ENCODE peak calls at places on chromosomes 7 and 10, in six cellular contexts. One of them, this sample, is unnamed.

GRCh38 chr10:116873134-116873533 is 23.8 kb downstream of the ENO4 start:
- DNase-seq in H1: no peak
- DNase-seq in H9: no peak
- DNase-seq in neuronal stem cell: no peak
- DNase-seq in trophoblast cell: no peak
- DNase-seq in mesenchymal stem cell: no peak
- DNase-seq in this sample: no peak

GRCh38 chr7:151058766-151059361 is 525 bp upstream of the SLC4A2 start:
- DNase-seq in H1: peak
- DNase-seq in H9: peak
- DNase-seq in neuronal stem cell: no peak
- DNase-seq in trophoblast cell: peak
- DNase-seq in mesenchymal stem cell: peak
- DNase-seq in this sample: no peak

GRCh38 chr10:95266674-95267095 is 24.1 kb downstream of the PDLIM1 start:
- DNase-seq in H1: no peak
- DNase-seq in H9: no peak
- DNase-seq in neuronal stem cell: peak
- DNase-seq in trophoblast cell: peak
- DNase-seq in mesenchymal stem cell: peak
- DNase-seq in this sample: peak

GRCh38 chr7:38453187-38453586 is 178.0 kb downstream of the AMPH start:
- DNase-seq in H1: no peak
- DNase-seq in H9: no peak
- DNase-seq in neuronal stem cell: no peak
- DNase-seq in trophoblast cell: no peak
- DNase-seq in mesenchymal stem cell: no peak
- DNase-seq in this sample: peak

GRCh38 chr10:72886596-72887522 is 6.7 kb upstream of the OIT3 start:
- DNase-seq in H1: peak
- DNase-seq in H9: peak
- DNase-seq in neuronal stem cell: no peak
- DNase-seq in trophoblast cell: no peak
- DNase-seq in mesenchymal stem cell: no peak
- DNase-seq in this sample: peak

GRCh38 chr10:25114036-25114411 is 60.8 kb upstream of the GPR158 start:
- DNase-seq in H1: no peak
- DNase-seq in H9: no peak
- DNase-seq in neuronal stem cell: no peak
- DNase-seq in trophoblast cell: no peak
- DNase-seq in mesenchymal stem cell: no peak
- DNase-seq in this sample: no peak

GRCh38 chr10:103871006-103871405 is 15.6 kb upstream of the SH3PXD2A start:
- DNase-seq in H1: no peak
- DNase-seq in H9: no peak
- DNase-seq in neuronal stem cell: no peak
- DNase-seq in trophoblast cell: peak
- DNase-seq in mesenchymal stem cell: no peak
- DNase-seq in this sample: no peak

GRCh38 chr7:107996072-107996824 is 6.7 kb downstream of the LAMB1 start:
- DNase-seq in H1: no peak
- DNase-seq in H9: no peak
- DNase-seq in neuronal stem cell: no peak
- DNase-seq in trophoblast cell: no peak
- DNase-seq in mesenchymal stem cell: peak
- DNase-seq in this sample: peak

GRCh38 chr7:158463317-158463716 is 124.3 kb downstream of the PTPRN2 start:
- DNase-seq in H1: no peak
- DNase-seq in H9: no peak
- DNase-seq in neuronal stem cell: no peak
- DNase-seq in trophoblast cell: no peak
- DNase-seq in mesenchymal stem cell: no peak
- DNase-seq in this sample: no peak

GRCh38 chr10:28241766-28242399 is 61.0 kb downstream of the MPP7 start:
- DNase-seq in H1: no peak
- DNase-seq in H9: no peak
- DNase-seq in neuronal stem cell: peak
- DNase-seq in trophoblast cell: peak
- DNase-seq in mesenchymal stem cell: peak
- DNase-seq in this sample: peak

GRCh38 chr10:44924261-44925040 is 13.3 kb downstream of the TMEM72 start:
- DNase-seq in H1: no peak
- DNase-seq in H9: no peak
- DNase-seq in neuronal stem cell: no peak
- DNase-seq in trophoblast cell: no peak
- DNase-seq in mesenchymal stem cell: no peak
- DNase-seq in this sample: no peak

GRCh38 chr10:3622845-3623621 is 162.0 kb downstream of the KLF6 start:
- DNase-seq in H1: no peak
- DNase-seq in H9: no peak
- DNase-seq in neuronal stem cell: no peak
- DNase-seq in trophoblast cell: peak
- DNase-seq in mesenchymal stem cell: peak
- DNase-seq in this sample: peak

GRCh38 chr10:126075009-126075408 is 178.6 kb downstream of the FANK1 start:
- DNase-seq in H1: no peak
- DNase-seq in H9: no peak
- DNase-seq in neuronal stem cell: no peak
- DNase-seq in trophoblast cell: peak
- DNase-seq in mesenchymal stem cell: no peak
- DNase-seq in this sample: no peak

GRCh38 chr10:126979311-126979710 is 74.1 kb downstream of the DOCK1 start:
- DNase-seq in H1: no peak
- DNase-seq in H9: no peak
- DNase-seq in neuronal stem cell: no peak
- DNase-seq in trophoblast cell: peak
- DNase-seq in mesenchymal stem cell: no peak
- DNase-seq in this sample: no peak

GRCh38 chr7:129684777-129685176 is 73.3 kb downstream of the NRF1 start:
- DNase-seq in H1: no peak
- DNase-seq in H9: no peak
- DNase-seq in neuronal stem cell: no peak
- DNase-seq in trophoblast cell: peak
- DNase-seq in mesenchymal stem cell: no peak
- DNase-seq in this sample: no peak

GRCh38 chr7:126424985-126425384 is 827.8 kb downstream of the GRM8 start:
- DNase-seq in H1: no peak
- DNase-seq in H9: no peak
- DNase-seq in neuronal stem cell: no peak
- DNase-seq in trophoblast cell: no peak
- DNase-seq in mesenchymal stem cell: no peak
- DNase-seq in this sample: no peak

GRCh38 chr7:468681-469590 is 50.7 kb downstream of the PDGFA start:
- DNase-seq in H1: no peak
- DNase-seq in H9: no peak
- DNase-seq in neuronal stem cell: no peak
- DNase-seq in trophoblast cell: no peak
- DNase-seq in mesenchymal stem cell: peak
- DNase-seq in this sample: peak

GRCh38 chr10:121530481-121531075 is 67.7 kb downstream of the FGFR2 start:
- DNase-seq in H1: no peak
- DNase-seq in H9: no peak
- DNase-seq in neuronal stem cell: no peak
- DNase-seq in trophoblast cell: no peak
- DNase-seq in mesenchymal stem cell: no peak
- DNase-seq in this sample: no peak

GRCh38 chr10:102117391-102118159 is 2.6 kb downstream of the LDB1 start:
- DNase-seq in H1: peak
- DNase-seq in H9: peak
- DNase-seq in neuronal stem cell: peak
- DNase-seq in trophoblast cell: no peak
- DNase-seq in mesenchymal stem cell: peak
- DNase-seq in this sample: peak

GRCh38 chr10:14757394-14757793 is 17.3 kb downstream of the FAM107B start:
- DNase-seq in H1: no peak
- DNase-seq in H9: no peak
- DNase-seq in neuronal stem cell: no peak
- DNase-seq in trophoblast cell: peak
- DNase-seq in mesenchymal stem cell: no peak
- DNase-seq in this sample: no peak

GRCh38 chr10:44312401-44312800 is 72.5 kb downstream of the CXCL12 start:
- DNase-seq in H1: no peak
- DNase-seq in H9: no peak
- DNase-seq in neuronal stem cell: no peak
- DNase-seq in trophoblast cell: no peak
- DNase-seq in mesenchymal stem cell: no peak
- DNase-seq in this sample: no peak

GRCh38 chr7:130669051-130669700 is 628 bp upstream of the COPG2 start:
- DNase-seq in H1: no peak
- DNase-seq in H9: no peak
- DNase-seq in neuronal stem cell: no peak
- DNase-seq in trophoblast cell: no peak
- DNase-seq in mesenchymal stem cell: no peak
- DNase-seq in this sample: peak

GRCh38 chr10:26407406-26407969 is 30.7 kb upstream of the APBB1IP start:
- DNase-seq in H1: no peak
- DNase-seq in H9: no peak
- DNase-seq in neuronal stem cell: no peak
- DNase-seq in trophoblast cell: peak
- DNase-seq in mesenchymal stem cell: peak
- DNase-seq in this sample: no peak

GRCh38 chr10:77977975-77978759 is 51.1 kb downstream of the POLR3A start:
- DNase-seq in H1: no peak
- DNase-seq in H9: no peak
- DNase-seq in neuronal stem cell: no peak
- DNase-seq in trophoblast cell: no peak
- DNase-seq in mesenchymal stem cell: no peak
- DNase-seq in this sample: no peak

GRCh38 chr10:6465854-6466524 is 114.1 kb downstream of the PRKCQ start:
- DNase-seq in H1: no peak
- DNase-seq in H9: no peak
- DNase-seq in neuronal stem cell: no peak
- DNase-seq in trophoblast cell: no peak
- DNase-seq in mesenchymal stem cell: no peak
- DNase-seq in this sample: no peak

GRCh38 chr10:6473430-6473829 is 106.6 kb downstream of the PRKCQ start:
- DNase-seq in H1: no peak
- DNase-seq in H9: no peak
- DNase-seq in neuronal stem cell: no peak
- DNase-seq in trophoblast cell: no peak
- DNase-seq in mesenchymal stem cell: no peak
- DNase-seq in this sample: no peak

GRCh38 chr10:6473901-6474370 is 106.1 kb downstream of the PRKCQ start:
- DNase-seq in H1: no peak
- DNase-seq in H9: no peak
- DNase-seq in neuronal stem cell: no peak
- DNase-seq in trophoblast cell: peak
- DNase-seq in mesenchymal stem cell: peak
- DNase-seq in this sample: no peak

GRCh38 chr10:6469661-6470060 is 110.4 kb downstream of the PRKCQ start:
- DNase-seq in H1: no peak
- DNase-seq in H9: no peak
- DNase-seq in neuronal stem cell: no peak
- DNase-seq in trophoblast cell: no peak
- DNase-seq in mesenchymal stem cell: no peak
- DNase-seq in this sample: no peak

GRCh38 chr10:6470894-6471618 is 109.0 kb downstream of the PRKCQ start:
- DNase-seq in H1: no peak
- DNase-seq in H9: no peak
- DNase-seq in neuronal stem cell: no peak
- DNase-seq in trophoblast cell: no peak
- DNase-seq in mesenchymal stem cell: no peak
- DNase-seq in this sample: no peak
- H3K14ac ChIP-seq in H1: no peak
- H3K14ac ChIP-seq in H9: no peak
- H3K14ac ChIP-seq in neuronal stem cell: no peak
- H3K14ac ChIP-seq in trophoblast cell: no peak
- H3K14ac ChIP-seq in mesenchymal stem cell: no peak
- H3K14ac ChIP-seq in this sample: no peak

DNA sequence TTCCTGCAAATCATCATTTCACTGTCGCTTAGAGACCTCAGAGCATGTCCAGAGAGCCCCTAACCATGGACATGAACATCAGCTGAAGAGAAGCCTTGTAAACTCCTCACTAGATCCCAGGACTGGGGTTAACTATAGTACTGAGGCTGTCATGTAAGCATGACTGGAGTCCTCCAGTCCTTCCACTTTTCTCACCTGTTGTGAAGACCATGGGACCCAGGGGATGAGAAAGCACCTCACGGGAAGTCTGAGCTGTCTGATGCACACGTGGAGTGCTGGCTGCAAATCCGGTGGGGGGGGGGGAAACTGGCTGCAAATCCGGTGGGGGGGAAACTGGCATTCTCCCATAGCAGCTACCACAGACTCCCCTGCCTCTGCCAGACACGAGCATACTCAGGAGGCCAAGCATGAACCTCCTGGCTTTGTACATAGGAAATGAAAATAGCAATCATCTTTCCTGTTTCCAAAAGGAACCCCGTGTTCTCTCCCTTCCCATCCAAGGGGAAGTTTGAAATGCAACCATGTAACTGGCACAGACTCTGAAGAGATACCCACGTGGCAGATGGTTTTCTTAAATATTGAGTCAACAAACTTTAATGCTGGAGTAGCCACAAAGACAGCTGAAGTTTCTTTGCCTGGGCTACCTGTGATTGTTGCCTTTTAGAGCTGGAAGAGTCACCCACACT is 261.4 kb downstream of the ZMYND11 start:
- DNase-seq in H1: no peak
- DNase-seq in H9: no peak
- DNase-seq in neuronal stem cell: no peak
- DNase-seq in trophoblast cell: no peak
- DNase-seq in mesenchymal stem cell: no peak
- DNase-seq in this sample: no peak
- H3K14ac ChIP-seq in H1: no peak
- H3K14ac ChIP-seq in H9: no peak
- H3K14ac ChIP-seq in neuronal stem cell: no peak
- H3K14ac ChIP-seq in trophoblast cell: peak
- H3K14ac ChIP-seq in mesenchymal stem cell: no peak
- H3K14ac ChIP-seq in this sample: no peak

GRCh38 chr7:65749039-65749438 is 123.8 kb upstream of the VKORC1L1 start:
- DNase-seq in H1: no peak
- DNase-seq in H9: no peak
- DNase-seq in neuronal stem cell: no peak
- DNase-seq in trophoblast cell: no peak
- DNase-seq in mesenchymal stem cell: no peak
- DNase-seq in this sample: no peak
- H3K14ac ChIP-seq in H1: no peak
- H3K14ac ChIP-seq in H9: no peak
- H3K14ac ChIP-seq in neuronal stem cell: no peak
- H3K14ac ChIP-seq in trophoblast cell: no peak
- H3K14ac ChIP-seq in mesenchymal stem cell: no peak
- H3K14ac ChIP-seq in this sample: no peak

GRCh38 chr10:8297107-8297506 is 242.6 kb downstream of the GATA3 start:
- DNase-seq in H1: no peak
- DNase-seq in H9: no peak
- DNase-seq in neuronal stem cell: no peak
- DNase-seq in trophoblast cell: no peak
- DNase-seq in mesenchymal stem cell: no peak
- DNase-seq in this sample: no peak

GRCh38 chr10:8297951-8298350 is 243.5 kb downstream of the GATA3 start:
- DNase-seq in H1: no peak
- DNase-seq in H9: no peak
- DNase-seq in neuronal stem cell: no peak
- DNase-seq in trophoblast cell: peak
- DNase-seq in mesenchymal stem cell: peak
- DNase-seq in this sample: no peak

GRCh38 chr10:8296742-8297101 is 242.2 kb downstream of the GATA3 start:
- DNase-seq in H1: no peak
- DNase-seq in H9: no peak
- DNase-seq in neuronal stem cell: no peak
- DNase-seq in trophoblast cell: no peak
- DNase-seq in mesenchymal stem cell: no peak
- DNase-seq in this sample: no peak

GRCh38 chr10:8300925-8301707 is 246.6 kb downstream of the GATA3 start:
- DNase-seq in H1: no peak
- DNase-seq in H9: no peak
- DNase-seq in neuronal stem cell: no peak
- DNase-seq in trophoblast cell: no peak
- DNase-seq in mesenchymal stem cell: no peak
- DNase-seq in this sample: no peak

GRCh38 chr10:8298871-8299570 is 244.5 kb downstream of the GATA3 start:
- DNase-seq in H1: no peak
- DNase-seq in H9: no peak
- DNase-seq in neuronal stem cell: no peak
- DNase-seq in trophoblast cell: no peak
- DNase-seq in mesenchymal stem cell: no peak
- DNase-seq in this sample: no peak
- H3K14ac ChIP-seq in H1: no peak
- H3K14ac ChIP-seq in H9: no peak
- H3K14ac ChIP-seq in neuronal stem cell: no peak
- H3K14ac ChIP-seq in trophoblast cell: peak
- H3K14ac ChIP-seq in mesenchymal stem cell: no peak
- H3K14ac ChIP-seq in this sample: no peak